ENCODE peak calls at places on chromosomes 12 and 14, in seven cellular contexts. X, B, V, O, C, A and F are unnamed samples.

GRCh38 chr12:19209636-19210035 is 80.1 kb downstream of the PLEKHA5 start:
- DNase-seq in X (no peak), B (no peak), V (no peak), O (no peak), C (no peak), A (no peak), F (no peak)

GRCh38 chr12:80582431-80582830 is 125.0 kb upstream of the MYF6 start:
- DNase-seq in X (no peak), B (no peak), V (no peak), O (no peak), C (no peak), A (no peak), F (no peak)

GRCh38 chr14:102215071-102215470 is 75.4 kb downstream of the WDR20 start:
- DNase-seq in X (no peak), B (no peak), V (no peak), O (no peak), C (no peak), A (no peak), F (no peak)

GRCh38 chr14:23528555-23528954 is 23.0 kb downstream of the ZFHX2 start:
- DNase-seq in X (no peak), B (no peak), V (no peak), O (peak), C (no peak), A (no peak), F (peak)

GRCh38 chr14:105281354-105282097 is 19.3 kb downstream of the BRF1 start:
- DNase-seq in X (peak), B (no peak), V (peak), O (peak), C (peak), A (peak), F (no peak)

GRCh38 chr12:12715459-12716150 is 1.6 kb upstream of the CDKN1B start:
- DNase-seq in X (peak), B (no peak), V (peak), O (no peak), C (no peak), A (peak), F (no peak)

GRCh38 chr14:49861581-49861922 is 9.0 kb upstream of the NEMF start:
- DNase-seq in X (peak), B (no peak), V (peak), O (peak), C (no peak), A (no peak), F (peak)

GRCh38 chr14:99034711-99035171 is 237.3 kb downstream of the BCL11B start:
- DNase-seq in X (no peak), B (no peak), V (peak), O (no peak), C (no peak), A (no peak), F (peak)

GRCh38 chr12:93453633-93454032 is 11.9 kb upstream of the UBE2N start:
- DNase-seq in X (no peak), B (no peak), V (no peak), O (no peak), C (no peak), A (no peak), F (no peak)

GRCh38 chr14:37708481-37708880 is 113.1 kb downstream of the TTC6 start:
- DNase-seq in X (no peak), B (no peak), V (no peak), O (no peak), C (no peak), A (no peak), F (no peak)

DNA sequence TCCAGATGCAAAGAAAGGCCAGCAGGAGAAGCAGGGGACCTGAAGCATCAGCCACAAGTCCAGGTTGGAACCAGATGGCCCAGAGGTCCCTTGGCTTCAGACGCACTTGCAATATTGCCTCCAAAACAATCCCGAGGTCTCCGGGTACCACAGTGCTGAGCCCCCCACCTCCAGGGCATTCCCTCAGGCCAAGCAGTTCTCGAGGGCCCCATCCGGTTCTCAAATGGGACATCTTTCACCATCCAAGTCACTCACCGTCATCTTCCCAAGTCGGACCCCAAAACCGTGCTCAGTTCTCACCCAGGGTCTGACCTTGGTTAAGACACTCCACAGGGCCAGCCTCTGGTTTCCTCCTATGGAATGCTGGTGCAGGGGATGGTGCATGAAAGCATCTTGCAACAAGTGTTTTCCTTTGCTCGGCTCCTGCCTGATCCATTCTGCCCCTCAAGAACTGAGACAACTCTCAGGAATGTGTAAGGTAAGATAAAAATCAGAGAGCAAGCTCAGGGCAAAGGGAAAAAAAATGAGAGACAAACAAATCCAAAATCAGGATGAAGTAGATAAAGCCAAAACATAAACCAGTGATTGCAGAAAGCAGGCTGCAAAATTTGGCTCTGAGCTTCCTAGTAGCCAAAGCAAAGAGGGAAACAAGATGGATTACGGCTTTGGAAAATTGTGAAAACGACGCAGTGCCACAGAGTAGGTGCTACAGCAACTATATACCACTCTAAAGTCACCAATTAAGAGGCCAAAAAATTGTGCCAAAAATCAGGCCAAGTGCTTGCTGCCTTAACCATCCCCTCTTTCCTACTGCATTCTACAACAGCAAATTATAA is 8.0 kb downstream of the NCOR2 start:
- DNase-seq in X (no peak), B (no peak), V (no peak), O (no peak), C (no peak), A (no peak), F (no peak)
- TF ChIP-seq MAX in X (no peak), B (no peak), V (no peak), O (no peak), C (no peak), A (no peak), F (no peak)

GRCh38 chr12:15599266-15600037 is 189.7 kb downstream of the EPS8 start:
- DNase-seq in X (peak), B (no peak), V (no peak), O (no peak), C (no peak), A (peak), F (no peak)

GRCh38 chr12:15603461-15604085 is 185.6 kb downstream of the EPS8 start:
- DNase-seq in X (no peak), B (no peak), V (no peak), O (no peak), C (peak), A (no peak), F (no peak)

GRCh38 chr12:15600223-15600935 is 188.8 kb downstream of the EPS8 start:
- DNase-seq in X (no peak), B (no peak), V (no peak), O (no peak), C (no peak), A (no peak), F (no peak)

GRCh38 chr12:15602051-15602672 is 187.0 kb downstream of the EPS8 start:
- DNase-seq in X (no peak), B (no peak), V (no peak), O (no peak), C (peak), A (no peak), F (no peak)

GRCh38 chr12:15601210-15601800 is 187.9 kb downstream of the EPS8 start:
- DNase-seq in X (peak), B (no peak), V (peak), O (no peak), C (no peak), A (no peak), F (no peak)
- TF ChIP-seq MAX in X (no peak), B (no peak), V (no peak), O (no peak), C (no peak), A (no peak), F (no peak)

DNA sequence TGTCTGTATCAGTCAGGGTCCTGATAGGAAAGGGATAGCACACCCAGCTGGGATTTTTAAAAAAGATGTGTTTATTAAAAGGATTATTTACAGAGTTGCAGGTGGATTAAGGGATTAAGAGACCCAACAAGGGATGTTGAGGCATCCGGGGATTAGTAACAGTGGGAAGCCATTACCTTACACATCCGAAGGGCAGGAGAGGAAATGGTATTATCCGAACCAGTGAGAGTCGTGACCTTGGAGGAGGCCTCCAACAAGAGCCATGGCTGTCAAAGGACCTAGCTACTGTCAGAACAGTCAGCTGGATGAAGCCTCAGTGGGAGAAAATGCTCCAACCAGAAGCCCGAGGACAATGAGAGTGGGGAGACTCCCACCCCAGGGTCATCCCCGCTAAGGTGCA is 146.3 kb upstream of the KRAS start:
- DNase-seq in X (no peak), B (no peak), V (no peak), O (no peak), C (no peak), A (no peak), F (no peak)
- TF ChIP-seq MAX in X (no peak), B (no peak), V (no peak), O (no peak), C (no peak), A (no peak), F (no peak)

DNA sequence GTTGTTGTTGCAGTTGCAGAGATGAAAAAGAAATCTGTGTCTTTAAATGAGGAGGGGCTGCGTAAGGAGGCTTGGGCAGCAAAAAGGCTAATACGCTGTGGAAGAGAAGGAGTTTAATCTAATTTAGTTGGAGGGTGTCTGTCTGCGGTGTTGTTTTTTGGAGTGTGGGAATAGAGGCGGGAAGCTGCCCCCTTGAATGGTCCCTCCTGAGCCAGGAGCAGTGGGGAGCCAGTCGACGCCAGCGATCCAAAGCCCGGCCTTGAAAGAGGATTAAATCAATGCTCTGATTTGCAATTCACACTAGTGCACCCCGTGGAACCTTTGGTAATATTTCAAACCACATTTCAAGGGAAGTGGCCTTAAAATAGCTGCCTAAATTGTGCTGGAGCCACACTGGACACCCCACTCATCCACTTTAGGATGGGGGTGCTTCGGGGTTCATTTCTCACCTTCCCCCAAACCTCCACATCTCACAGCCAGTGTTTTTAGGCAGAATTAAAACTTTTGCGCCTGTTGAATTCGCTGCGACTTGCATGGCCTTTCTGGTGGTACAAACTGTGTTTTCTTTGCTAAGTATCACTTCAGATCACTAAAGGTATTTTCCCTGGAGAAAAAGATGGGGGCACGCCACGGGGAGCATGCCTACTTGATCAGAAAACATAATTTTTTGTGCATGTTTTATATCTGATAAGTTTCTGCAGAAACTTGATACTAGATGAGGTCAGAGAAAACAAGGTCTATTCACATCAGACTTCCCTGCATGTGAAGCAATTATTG is 4.1 kb upstream of the FZD10 start:
- DNase-seq in X (no peak), B (no peak), V (no peak), O (no peak), C (no peak), A (no peak), F (no peak)
- TF ChIP-seq MAX in X (no peak), B (no peak), V (no peak), O (no peak), C (no peak), A (no peak), F (no peak)

GRCh38 chr12:108884116-108885012 is 4.5 kb downstream of the DAO start:
- DNase-seq in X (peak), B (peak), V (peak), O (peak), C (peak), A (peak), F (peak)
- TF ChIP-seq MAX in X (peak), B (no peak), V (no peak), O (no peak), C (no peak), A (no peak), F (no peak)

GRCh38 chr12:64323006-64323405 is 67.6 kb downstream of the C12orf56 start:
- DNase-seq in X (no peak), B (no peak), V (no peak), O (no peak), C (no peak), A (no peak), F (no peak)

GRCh38 chr12:64320611-64321010 is 69.9 kb downstream of the C12orf56 start:
- DNase-seq in X (no peak), B (no peak), V (no peak), O (no peak), C (no peak), A (no peak), F (no peak)

GRCh38 chr12:64323476-64324225 is 66.9 kb downstream of the C12orf56 start:
- DNase-seq in X (peak), B (no peak), V (no peak), O (no peak), C (no peak), A (no peak), F (no peak)

GRCh38 chr12:64325055-64325454 is 65.5 kb downstream of the C12orf56 start:
- DNase-seq in X (no peak), B (no peak), V (no peak), O (no peak), C (no peak), A (no peak), F (no peak)
- TF ChIP-seq MAX in X (no peak), B (no peak), V (no peak), O (no peak), C (no peak), A (no peak), F (no peak)